ENCODE peak calls at places on chromosomes 2 and 18, in ten cellular contexts. One of them, this sample, is unnamed.

GRCh38 chr2:171345971-171346722 is 87.6 kb downstream of the METTL8 start:
- DNase-seq in body of pancreas: no peak
- DNase-seq in neuronal stem cell: no peak
- DNase-seq in astrocyte: no peak
- DNase-seq in pancreas: no peak
- DNase-seq in brain microvascular endothelial cell: no peak
- DNase-seq in fibroblast of lung: no peak
- DNase-seq in right cardiac atrium: no peak
- DNase-seq in CD4-positive, CD25-positive, alpha-beta regulatory T cell: no peak
- DNase-seq in tibial artery: no peak
- DNase-seq in this sample: no peak

GRCh38 chr2:97660044-97660774 is 3.6 kb downstream of the ACTR1B start:
- DNase-seq in body of pancreas: no peak
- DNase-seq in neuronal stem cell: no peak
- DNase-seq in astrocyte: no peak
- DNase-seq in pancreas: no peak
- DNase-seq in brain microvascular endothelial cell: no peak
- DNase-seq in fibroblast of lung: no peak
- DNase-seq in right cardiac atrium: no peak
- DNase-seq in CD4-positive, CD25-positive, alpha-beta regulatory T cell: no peak
- DNase-seq in tibial artery: no peak
- DNase-seq in this sample: no peak

GRCh38 chr2:207531024-207531411 is 1.3 kb downstream of the CREB1 start:
- DNase-seq in body of pancreas: no peak
- DNase-seq in neuronal stem cell: no peak
- DNase-seq in astrocyte: no peak
- DNase-seq in pancreas: no peak
- DNase-seq in brain microvascular endothelial cell: no peak
- DNase-seq in fibroblast of lung: peak; percentile 25
- DNase-seq in right cardiac atrium: no peak
- DNase-seq in CD4-positive, CD25-positive, alpha-beta regulatory T cell: no peak
- DNase-seq in tibial artery: no peak
- DNase-seq in this sample: no peak

GRCh38 chr2:49403722-49404507 is 249.6 kb upstream of the FSHR start:
- DNase-seq in body of pancreas: no peak
- DNase-seq in neuronal stem cell: no peak
- DNase-seq in astrocyte: no peak
- DNase-seq in pancreas: no peak
- DNase-seq in brain microvascular endothelial cell: no peak
- DNase-seq in fibroblast of lung: no peak
- DNase-seq in right cardiac atrium: no peak
- DNase-seq in CD4-positive, CD25-positive, alpha-beta regulatory T cell: no peak
- DNase-seq in tibial artery: no peak
- DNase-seq in this sample: peak; percentile 3

GRCh38 chr18:43279015-43279758 is 1.9 kb upstream of the SYT4 start:
- DNase-seq in body of pancreas: no peak
- DNase-seq in neuronal stem cell: peak; percentile 66
- DNase-seq in astrocyte: peak; percentile 31
- DNase-seq in pancreas: no peak
- DNase-seq in brain microvascular endothelial cell: no peak
- DNase-seq in fibroblast of lung: peak; percentile 37
- DNase-seq in right cardiac atrium: no peak
- DNase-seq in CD4-positive, CD25-positive, alpha-beta regulatory T cell: no peak
- DNase-seq in tibial artery: no peak
- DNase-seq in this sample: no peak

GRCh38 chr2:201788371-201788770 is 7.6 kb upstream of the ALS2 start:
- DNase-seq in body of pancreas: no peak
- DNase-seq in neuronal stem cell: no peak
- DNase-seq in astrocyte: no peak
- DNase-seq in pancreas: no peak
- DNase-seq in brain microvascular endothelial cell: no peak
- DNase-seq in fibroblast of lung: no peak
- DNase-seq in right cardiac atrium: no peak
- DNase-seq in CD4-positive, CD25-positive, alpha-beta regulatory T cell: no peak
- DNase-seq in tibial artery: no peak
- DNase-seq in this sample: no peak

GRCh38 chr18:68035709-68036522 is 519.4 kb upstream of the DSEL start:
- DNase-seq in body of pancreas: no peak
- DNase-seq in neuronal stem cell: no peak
- DNase-seq in astrocyte: peak; percentile 5
- DNase-seq in pancreas: no peak
- DNase-seq in brain microvascular endothelial cell: no peak
- DNase-seq in fibroblast of lung: peak; percentile 15
- DNase-seq in right cardiac atrium: no peak
- DNase-seq in CD4-positive, CD25-positive, alpha-beta regulatory T cell: no peak
- DNase-seq in tibial artery: no peak
- DNase-seq in this sample: no peak

GRCh38 chr2:51597086-51597485 is 565.2 kb upstream of the NRXN1 start:
- DNase-seq in body of pancreas: no peak
- DNase-seq in neuronal stem cell: no peak
- DNase-seq in astrocyte: no peak
- DNase-seq in pancreas: no peak
- DNase-seq in brain microvascular endothelial cell: no peak
- DNase-seq in fibroblast of lung: no peak
- DNase-seq in right cardiac atrium: no peak
- DNase-seq in CD4-positive, CD25-positive, alpha-beta regulatory T cell: no peak
- DNase-seq in tibial artery: no peak
- DNase-seq in this sample: no peak

GRCh38 chr18:4352746-4353522 is 102.2 kb downstream of the DLGAP1 start:
- DNase-seq in body of pancreas: no peak
- DNase-seq in neuronal stem cell: peak; percentile 36
- DNase-seq in astrocyte: no peak
- DNase-seq in pancreas: no peak
- DNase-seq in brain microvascular endothelial cell: no peak
- DNase-seq in fibroblast of lung: no peak
- DNase-seq in right cardiac atrium: no peak
- DNase-seq in CD4-positive, CD25-positive, alpha-beta regulatory T cell: no peak
- DNase-seq in tibial artery: no peak
- DNase-seq in this sample: no peak

GRCh38 chr18:13261658-13262357 is 43.2 kb downstream of the LDLRAD4 start:
- DNase-seq in body of pancreas: no peak
- DNase-seq in neuronal stem cell: no peak
- DNase-seq in astrocyte: no peak
- DNase-seq in pancreas: no peak
- DNase-seq in brain microvascular endothelial cell: no peak
- DNase-seq in fibroblast of lung: no peak
- DNase-seq in right cardiac atrium: no peak
- DNase-seq in CD4-positive, CD25-positive, alpha-beta regulatory T cell: no peak
- DNase-seq in tibial artery: peak; percentile 31
- DNase-seq in this sample: no peak

GRCh38 chr18:57737661-57738060 is 65.5 kb downstream of the ATP8B1 start:
- DNase-seq in body of pancreas: peak; percentile 69
- DNase-seq in neuronal stem cell: no peak
- DNase-seq in astrocyte: peak; percentile 98
- DNase-seq in pancreas: peak; percentile 51
- DNase-seq in brain microvascular endothelial cell: peak; percentile 97
- DNase-seq in fibroblast of lung: peak; percentile 99
- DNase-seq in right cardiac atrium: peak; percentile 81
- DNase-seq in CD4-positive, CD25-positive, alpha-beta regulatory T cell: no peak
- DNase-seq in tibial artery: peak; percentile 82
- DNase-seq in this sample: no peak

GRCh38 chr18:57743008-57743407 is 60.1 kb downstream of the ATP8B1 start:
- DNase-seq in body of pancreas: no peak
- DNase-seq in neuronal stem cell: no peak
- DNase-seq in astrocyte: peak; percentile 93
- DNase-seq in pancreas: no peak
- DNase-seq in brain microvascular endothelial cell: peak; percentile 72
- DNase-seq in fibroblast of lung: peak; percentile 95
- DNase-seq in right cardiac atrium: no peak
- DNase-seq in CD4-positive, CD25-positive, alpha-beta regulatory T cell: no peak
- DNase-seq in tibial artery: no peak
- DNase-seq in this sample: no peak

GRCh38 chr18:57741273-57741672 is 61.8 kb downstream of the ATP8B1 start:
- DNase-seq in body of pancreas: no peak
- DNase-seq in neuronal stem cell: no peak
- DNase-seq in astrocyte: peak; percentile 21
- DNase-seq in pancreas: no peak
- DNase-seq in brain microvascular endothelial cell: no peak
- DNase-seq in fibroblast of lung: peak; percentile 46
- DNase-seq in right cardiac atrium: no peak
- DNase-seq in CD4-positive, CD25-positive, alpha-beta regulatory T cell: no peak
- DNase-seq in tibial artery: no peak
- DNase-seq in this sample: no peak

GRCh38 chr18:57733861-57734260 is 69.3 kb downstream of the ATP8B1 start:
- DNase-seq in body of pancreas: no peak
- DNase-seq in neuronal stem cell: no peak
- DNase-seq in astrocyte: no peak
- DNase-seq in pancreas: no peak
- DNase-seq in brain microvascular endothelial cell: no peak
- DNase-seq in fibroblast of lung: no peak
- DNase-seq in right cardiac atrium: no peak
- DNase-seq in CD4-positive, CD25-positive, alpha-beta regulatory T cell: no peak
- DNase-seq in tibial artery: no peak
- DNase-seq in this sample: no peak

DNA sequence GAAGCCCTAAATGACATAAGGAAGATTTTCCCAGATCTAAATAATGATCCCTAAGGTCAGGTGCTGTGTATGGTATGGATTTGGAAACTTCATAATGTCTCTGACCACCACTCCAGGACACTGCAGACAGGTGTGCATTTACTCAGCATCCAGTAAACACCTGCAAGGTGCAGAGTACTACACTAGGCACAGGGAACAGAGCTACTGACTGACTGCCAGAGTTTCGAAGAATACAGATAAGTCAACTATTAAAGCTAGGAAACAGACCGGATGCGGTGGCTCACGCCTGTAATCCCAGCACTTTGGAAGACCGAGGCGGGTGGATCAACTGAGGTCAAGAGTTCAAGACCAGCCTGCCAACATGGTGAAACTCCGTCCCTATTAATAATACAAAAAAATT is 65.0 kb downstream of the ATP8B1 start:
- DNase-seq in body of pancreas: peak; percentile 39
- DNase-seq in neuronal stem cell: no peak
- DNase-seq in astrocyte: no peak
- DNase-seq in pancreas: no peak
- DNase-seq in brain microvascular endothelial cell: no peak
- DNase-seq in fibroblast of lung: no peak
- DNase-seq in right cardiac atrium: no peak
- DNase-seq in CD4-positive, CD25-positive, alpha-beta regulatory T cell: no peak
- DNase-seq in tibial artery: no peak
- DNase-seq in this sample: no peak
- H3K27ac ChIP-seq in body of pancreas: peak overlapping the region; percentile 11
- H3K27ac ChIP-seq in neuronal stem cell: no peak overlapping the region
- H3K27ac ChIP-seq in astrocyte: peak overlapping the region; percentile 36
- H3K27ac ChIP-seq in pancreas: no peak overlapping the region
- H3K27ac ChIP-seq in brain microvascular endothelial cell: no peak overlapping the region
- H3K27ac ChIP-seq in fibroblast of lung: peak overlapping the region; percentile 29
- H3K27ac ChIP-seq in right cardiac atrium: no peak overlapping the region
- H3K27ac ChIP-seq in CD4-positive, CD25-positive, alpha-beta regulatory T cell: no peak overlapping the region
- H3K27ac ChIP-seq in tibial artery: peak overlapping the region; percentile 26
- H3K27ac ChIP-seq in this sample: no peak overlapping the region

DNA sequence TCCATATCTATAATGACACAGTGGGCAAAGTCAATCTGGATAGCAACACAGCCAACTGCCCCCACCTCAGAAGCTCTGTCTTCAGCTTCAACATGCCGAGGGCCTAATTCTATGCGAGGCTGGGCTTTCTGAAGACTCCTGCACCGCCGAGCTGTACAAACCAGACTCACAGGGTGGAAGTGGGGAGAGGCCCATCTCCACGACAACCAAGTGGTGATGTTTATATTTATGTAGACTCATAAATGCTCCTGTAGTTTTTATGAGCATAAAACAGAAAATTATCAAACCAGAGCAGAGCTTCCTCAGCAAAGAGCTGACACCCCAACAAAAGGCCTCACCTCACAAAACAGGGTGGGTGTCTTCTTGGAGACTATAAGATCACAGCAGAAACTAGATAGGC is 77.0 kb upstream of the LGALSL start:
- DNase-seq in body of pancreas: no peak
- DNase-seq in neuronal stem cell: no peak
- DNase-seq in astrocyte: no peak
- DNase-seq in pancreas: no peak
- DNase-seq in brain microvascular endothelial cell: no peak
- DNase-seq in fibroblast of lung: no peak
- DNase-seq in right cardiac atrium: no peak
- DNase-seq in CD4-positive, CD25-positive, alpha-beta regulatory T cell: no peak
- DNase-seq in tibial artery: no peak
- DNase-seq in this sample: no peak
- H3K27ac ChIP-seq in body of pancreas: no peak overlapping the region
- H3K27ac ChIP-seq in neuronal stem cell: no peak overlapping the region
- H3K27ac ChIP-seq in astrocyte: no peak overlapping the region
- H3K27ac ChIP-seq in pancreas: no peak overlapping the region
- H3K27ac ChIP-seq in brain microvascular endothelial cell: no peak overlapping the region
- H3K27ac ChIP-seq in fibroblast of lung: no peak overlapping the region
- H3K27ac ChIP-seq in right cardiac atrium: no peak overlapping the region
- H3K27ac ChIP-seq in CD4-positive, CD25-positive, alpha-beta regulatory T cell: no peak overlapping the region
- H3K27ac ChIP-seq in tibial artery: no peak overlapping the region
- H3K27ac ChIP-seq in this sample: no peak overlapping the region

GRCh38 chr2:110107092-110108079 is 8.2 kb downstream of the MALL start:
- DNase-seq in body of pancreas: no peak
- DNase-seq in neuronal stem cell: no peak
- DNase-seq in astrocyte: no peak
- DNase-seq in pancreas: no peak
- DNase-seq in brain microvascular endothelial cell: no peak
- DNase-seq in fibroblast of lung: no peak
- DNase-seq in right cardiac atrium: no peak
- DNase-seq in CD4-positive, CD25-positive, alpha-beta regulatory T cell: no peak
- DNase-seq in tibial artery: no peak
- DNase-seq in this sample: no peak
- H3K27ac ChIP-seq in body of pancreas: no peak overlapping the region
- H3K27ac ChIP-seq in neuronal stem cell: no peak overlapping the region
- H3K27ac ChIP-seq in astrocyte: peak overlapping the region; percentile 75
- H3K27ac ChIP-seq in pancreas: no peak overlapping the region
- H3K27ac ChIP-seq in brain microvascular endothelial cell: no peak overlapping the region
- H3K27ac ChIP-seq in fibroblast of lung: peak overlapping the region; percentile 39
- H3K27ac ChIP-seq in right cardiac atrium: peak overlapping the region; percentile 24
- H3K27ac ChIP-seq in CD4-positive, CD25-positive, alpha-beta regulatory T cell: no peak overlapping the region
- H3K27ac ChIP-seq in tibial artery: peak overlapping the region; percentile 13
- H3K27ac ChIP-seq in this sample: no peak overlapping the region

DNA sequence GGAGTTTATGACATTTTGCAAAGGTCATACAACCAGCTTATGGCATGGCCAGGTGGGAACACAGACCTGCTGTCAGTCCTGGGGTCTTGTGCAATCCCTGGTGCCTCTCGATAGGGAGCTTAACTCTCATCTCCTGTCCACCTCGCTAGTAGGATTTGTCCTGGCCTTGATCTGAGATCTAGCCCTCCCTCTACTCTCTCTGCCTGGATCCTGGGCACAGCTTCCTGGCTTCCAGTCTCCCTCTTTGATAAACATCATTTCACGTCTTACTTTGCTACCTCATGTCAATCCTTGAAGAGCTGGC is 13.8 kb downstream of the GALR1 start:
- DNase-seq in body of pancreas: no peak
- DNase-seq in neuronal stem cell: no peak
- DNase-seq in astrocyte: no peak
- DNase-seq in pancreas: no peak
- DNase-seq in brain microvascular endothelial cell: no peak
- DNase-seq in fibroblast of lung: no peak
- DNase-seq in right cardiac atrium: no peak
- DNase-seq in CD4-positive, CD25-positive, alpha-beta regulatory T cell: no peak
- DNase-seq in tibial artery: no peak
- DNase-seq in this sample: no peak
- H3K27ac ChIP-seq in body of pancreas: no peak overlapping the region
- H3K27ac ChIP-seq in neuronal stem cell: no peak overlapping the region
- H3K27ac ChIP-seq in astrocyte: no peak overlapping the region
- H3K27ac ChIP-seq in pancreas: no peak overlapping the region
- H3K27ac ChIP-seq in brain microvascular endothelial cell: no peak overlapping the region
- H3K27ac ChIP-seq in fibroblast of lung: no peak overlapping the region
- H3K27ac ChIP-seq in right cardiac atrium: no peak overlapping the region
- H3K27ac ChIP-seq in CD4-positive, CD25-positive, alpha-beta regulatory T cell: no peak overlapping the region
- H3K27ac ChIP-seq in tibial artery: no peak overlapping the region
- H3K27ac ChIP-seq in this sample: no peak overlapping the region

GRCh38 chr2:120441744-120442471 is 96.0 kb downstream of the INHBB start:
- DNase-seq in body of pancreas: peak; percentile 92
- DNase-seq in neuronal stem cell: peak; percentile 38
- DNase-seq in astrocyte: peak; percentile 24
- DNase-seq in pancreas: peak; percentile 90
- DNase-seq in brain microvascular endothelial cell: no peak
- DNase-seq in fibroblast of lung: peak; percentile 48
- DNase-seq in right cardiac atrium: peak; percentile 83
- DNase-seq in CD4-positive, CD25-positive, alpha-beta regulatory T cell: no peak
- DNase-seq in tibial artery: no peak
- DNase-seq in this sample: peak; percentile 35
- H3K27ac ChIP-seq in body of pancreas: peak overlapping the region; percentile 81
- H3K27ac ChIP-seq in neuronal stem cell: no peak overlapping the region
- H3K27ac ChIP-seq in astrocyte: no peak overlapping the region
- H3K27ac ChIP-seq in pancreas: peak overlapping the region; percentile 78
- H3K27ac ChIP-seq in brain microvascular endothelial cell: no peak overlapping the region
- H3K27ac ChIP-seq in fibroblast of lung: no peak overlapping the region
- H3K27ac ChIP-seq in right cardiac atrium: no peak overlapping the region
- H3K27ac ChIP-seq in CD4-positive, CD25-positive, alpha-beta regulatory T cell: no peak overlapping the region
- H3K27ac ChIP-seq in tibial artery: no peak overlapping the region
- H3K27ac ChIP-seq in this sample: peak overlapping the region; percentile 79

This sample was measured in caudate nucleus.